ENCODE peak calls at places on chromosome 11, in four cellular contexts. O is stimulated activated CD8-positive, alpha-beta memory T cell treated with anti-CD3 and anti-CD28 coated beads, Interleukin-4, amount 100 ng/mL, for 1 hour; C is H7; F is cardiac fibroblast. M is an unnamed sample.

GRCh38 chr11:70381872-70382842 is 16.2 kb upstream of the CTTN start:
- DNase-seq in F (peak), O (no peak), C (peak), M (no peak)

GRCh38 chr11:64916040-64916847 is 765 bp downstream of the ATG2A start:
- DNase-seq in O (peak), C (peak), F (peak), M (peak)

GRCh38 chr11:68773521-68774187 is 22.3 kb upstream of the TESMIN start:
- DNase-seq in O (no peak), C (no peak), F (peak), M (no peak)

GRCh38 chr11:92789761-92790160 is 179.7 kb upstream of the MTNR1B start:
- DNase-seq in O (no peak), C (no peak), F (no peak), M (no peak)

GRCh38 chr11:70072471-70073187 is 5.5 kb upstream of the ANO1 start:
- DNase-seq in C (peak), F (no peak), O (no peak), M (peak)

GRCh38 chr11:113159967-113160621 is 154.3 kb upstream of the TTC12 start:
- DNase-seq in O (no peak), F (no peak), C (no peak), M (no peak)

GRCh38 chr11:103659138-103659734 is 377.2 kb upstream of the DDI1 start:
- DNase-seq in O (no peak), F (peak), C (peak), M (peak)

GRCh38 chr11:118896472-118896913 is 12.8 kb downstream of the CXCR5 start:
- DNase-seq in C (peak), F (no peak), O (no peak), M (no peak)

GRCh38 chr11:446886-447285 is 3.2 kb upstream of the PTDSS2 start:
- DNase-seq in C (no peak), F (no peak), O (no peak), M (no peak)

GRCh38 chr11:130827697-130828377 is 88.4 kb downstream of the SNX19 start:
- DNase-seq in C (peak), O (no peak), F (peak), M (peak)

GRCh38 chr11:34790620-34791019 is 125.6 kb downstream of the APIP start:
- DNase-seq in C (peak), O (no peak), F (peak), M (no peak)

GRCh38 chr11:122486793-122487495 is 168.6 kb upstream of the UBASH3B start:
- DNase-seq in C (peak), F (peak), O (no peak), M (peak)

GRCh38 chr11:116073854-116074837 is 569.9 kb upstream of the CADM1 start:
- DNase-seq in F (peak), C (no peak), O (no peak), M (no peak)

GRCh38 chr11:120337896-120338840 is 2.0 kb downstream of the ARHGEF12 start:
- DNase-seq in F (peak), C (no peak), O (no peak), M (no peak)

GRCh38 chr11:111797145-111797581 is 31.0 kb upstream of the PPP2R1B start:
- DNase-seq in O (no peak), F (peak), C (no peak), M (no peak)

GRCh38 chr11:95948637-95949036 is 24.7 kb upstream of the MTMR2 start:
- DNase-seq in C (no peak), F (no peak), O (no peak), M (no peak)

GRCh38 chr11:44057340-44057739 is 8.7 kb upstream of the ACCS start:
- DNase-seq in O (no peak), C (no peak), F (no peak), M (no peak)

GRCh38 chr11:79428406-79428805 is 12.4 kb downstream of the TENM4 start:
- DNase-seq in O (no peak), C (no peak), F (no peak), M (no peak)

GRCh38 chr11:128608732-128609131 is 21.4 kb upstream of the ETS1 start:
- DNase-seq in F (no peak), O (no peak), C (no peak), M (no peak)

GRCh38 chr11:88402784-88403183 is 65.2 kb upstream of the CTSC start:
- DNase-seq in C (no peak), F (peak), O (no peak), M (no peak)

GRCh38 chr11:65560555-65561418 is 2.6 kb upstream of the LTBP3 start:
- DNase-seq in C (peak), O (no peak), F (peak), M (peak)

GRCh38 chr11:60766547-60766946 is 9.9 kb downstream of the MS4A15 start:
- DNase-seq in F (no peak), C (no peak), O (no peak), M (no peak)

GRCh38 chr11:112801286-112802088 is 159.7 kb upstream of the NCAM1 start:
- DNase-seq in C (no peak), F (no peak), O (no peak), M (no peak)

GRCh38 chr11:73258104-73258684 is 13.9 kb upstream of the P2RY6 start:
- DNase-seq in F (no peak), C (peak), O (no peak), M (peak)

GRCh38 chr11:69869311-69869939 is 50.2 kb upstream of the FGF3 start:
- DNase-seq in C (peak), O (no peak), F (no peak), M (peak)

GRCh38 chr11:111870522-111870886 is 877 bp downstream of the ALG9 start:
- DNase-seq in F (no peak), C (no peak), O (no peak), M (no peak)

GRCh38 chr11:64276653-64277431 is 7.6 kb downstream of the BAD start:
- DNase-seq in C (no peak), F (peak), O (no peak), M (no peak)

GRCh38 chr11:68653486-68654430 is 30.6 kb upstream of the GAL start:
- DNase-seq in O (no peak), C (no peak), F (no peak), M (no peak)

GRCh38 chr11:112826788-112827187 is 134.4 kb upstream of the NCAM1 start:
- DNase-seq in F (no peak), C (no peak), O (no peak), M (no peak)

GRCh38 chr11:44004452-44004833 is 43.3 kb upstream of the ACCSL start:
- DNase-seq in C (peak), O (no peak), F (no peak), M (no peak)

GRCh38 chr11:69705246-69705856 is 1.5 kb upstream of the FGF19 start:
- DNase-seq in O (no peak), C (peak), F (no peak), M (no peak)

GRCh38 chr11:7527029-7527428 is 13.2 kb downstream of the PPFIBP2 start:
- DNase-seq in F (no peak), C (no peak), O (no peak), M (no peak)

GRCh38 chr11:74171630-74172465 is 759 bp downstream of the PPME1 start:
- DNase-seq in O (no peak), F (peak), C (peak), M (no peak)

GRCh38 chr11:1305063-1305495 is 4.4 kb downstream of the TOLLIP start:
- DNase-seq in F (no peak), C (no peak), O (no peak), M (peak)

GRCh38 chr11:109527496-109527895 is 105.5 kb downstream of the C11orf87 start:
- DNase-seq in F (peak), C (no peak), O (no peak), M (no peak)

GRCh38 chr11:107916671-107917241 is 11.5 kb upstream of the RAB39A start:
- DNase-seq in F (peak), C (peak), O (no peak), M (peak)

GRCh38 chr11:93196816-93197382 is 892 bp downstream of the SLC36A4 start:
- DNase-seq in O (no peak), F (no peak), C (no peak), M (no peak)

GRCh38 chr11:74474316-74474715 is 7.0 kb upstream of the KCNE3 start:
- DNase-seq in O (no peak), C (no peak), F (no peak), M (no peak)

GRCh38 chr11:62601114-62601363 is 626 bp downstream of the MTA2 start:
- DNase-seq in O (no peak), C (peak), F (no peak), M (no peak)